ENCODE peak calls at places on chromosomes 7 and 10, in eight cellular contexts. One of them, this sample, is unnamed.

GRCh38 chr7:146636033-146636356 is 519.4 kb downstream of the CNTNAP2 start:
- DNase-seq in A549: no peak
- DNase-seq in adrenal gland: no peak
- DNase-seq in mammary epithelial cell: no peak
- DNase-seq in neural crest cell: no peak
- DNase-seq in IMR-90: no peak
- DNase-seq in heart left ventricle: no peak
- DNase-seq in foreskin fibroblast: no peak
- DNase-seq in this sample: no peak

GRCh38 chr10:3046210-3046779 is 21.1 kb upstream of the PFKP start:
- DNase-seq in A549: no peak
- DNase-seq in adrenal gland: no peak
- DNase-seq in mammary epithelial cell: no peak
- DNase-seq in neural crest cell: no peak
- DNase-seq in IMR-90: no peak
- DNase-seq in heart left ventricle: no peak
- DNase-seq in foreskin fibroblast: no peak
- DNase-seq in this sample: no peak

GRCh38 chr7:83267141-83267631 is 104.5 kb upstream of the PCLO start:
- DNase-seq in A549: peak
- DNase-seq in adrenal gland: no peak
- DNase-seq in mammary epithelial cell: no peak
- DNase-seq in neural crest cell: no peak
- DNase-seq in IMR-90: no peak
- DNase-seq in heart left ventricle: no peak
- DNase-seq in foreskin fibroblast: peak
- DNase-seq in this sample: no peak

GRCh38 chr10:131686781-131687419 is 213.9 kb upstream of the PPP2R2D start:
- DNase-seq in A549: no peak
- DNase-seq in adrenal gland: no peak
- DNase-seq in mammary epithelial cell: no peak
- DNase-seq in neural crest cell: no peak
- DNase-seq in IMR-90: no peak
- DNase-seq in heart left ventricle: no peak
- DNase-seq in foreskin fibroblast: no peak
- DNase-seq in this sample: no peak

GRCh38 chr10:84493951-84494848 is 165.8 kb downstream of the CCSER2 start:
- DNase-seq in A549: peak
- DNase-seq in adrenal gland: no peak
- DNase-seq in mammary epithelial cell: peak
- DNase-seq in neural crest cell: no peak
- DNase-seq in IMR-90: peak
- DNase-seq in heart left ventricle: no peak
- DNase-seq in foreskin fibroblast: peak
- DNase-seq in this sample: peak

GRCh38 chr7:90238583-90238982 is 6.4 kb upstream of the CFAP69 start:
- DNase-seq in A549: no peak
- DNase-seq in adrenal gland: no peak
- DNase-seq in mammary epithelial cell: no peak
- DNase-seq in neural crest cell: no peak
- DNase-seq in IMR-90: no peak
- DNase-seq in heart left ventricle: no peak
- DNase-seq in foreskin fibroblast: no peak
- DNase-seq in this sample: no peak

GRCh38 chr10:69934768-69935167 is 117.9 kb upstream of the MACROH2A2 start:
- DNase-seq in A549: no peak
- DNase-seq in adrenal gland: no peak
- DNase-seq in mammary epithelial cell: no peak
- DNase-seq in neural crest cell: no peak
- DNase-seq in IMR-90: no peak
- DNase-seq in heart left ventricle: no peak
- DNase-seq in foreskin fibroblast: no peak
- DNase-seq in this sample: no peak

GRCh38 chr7:108808556-108808955 is 238.9 kb downstream of the DNAJB9 start:
- DNase-seq in A549: no peak
- DNase-seq in adrenal gland: no peak
- DNase-seq in mammary epithelial cell: no peak
- DNase-seq in neural crest cell: no peak
- DNase-seq in IMR-90: no peak
- DNase-seq in heart left ventricle: no peak
- DNase-seq in foreskin fibroblast: no peak
- DNase-seq in this sample: no peak

GRCh38 chr10:3104251-3104918 is 37.0 kb downstream of the PFKP start:
- DNase-seq in A549: no peak
- DNase-seq in adrenal gland: no peak
- DNase-seq in mammary epithelial cell: no peak
- DNase-seq in neural crest cell: no peak
- DNase-seq in IMR-90: no peak
- DNase-seq in heart left ventricle: no peak
- DNase-seq in foreskin fibroblast: no peak
- DNase-seq in this sample: no peak

GRCh38 chr7:30450983-30451497 is 27.5 kb downstream of the NOD1 start:
- DNase-seq in A549: no peak
- DNase-seq in adrenal gland: no peak
- DNase-seq in mammary epithelial cell: no peak
- DNase-seq in neural crest cell: no peak
- DNase-seq in IMR-90: no peak
- DNase-seq in heart left ventricle: no peak
- DNase-seq in foreskin fibroblast: no peak
- DNase-seq in this sample: no peak

GRCh38 chr7:103524042-103524907 is 78.3 kb upstream of the SLC26A5 start:
- DNase-seq in A549: peak
- DNase-seq in adrenal gland: no peak
- DNase-seq in mammary epithelial cell: peak
- DNase-seq in neural crest cell: no peak
- DNase-seq in IMR-90: peak
- DNase-seq in heart left ventricle: no peak
- DNase-seq in foreskin fibroblast: peak
- DNase-seq in this sample: peak

GRCh38 chr10:28810062-28810870 is 132.9 kb downstream of the BAMBI start:
- DNase-seq in A549: no peak
- DNase-seq in adrenal gland: peak
- DNase-seq in mammary epithelial cell: no peak
- DNase-seq in neural crest cell: no peak
- DNase-seq in IMR-90: peak
- DNase-seq in heart left ventricle: no peak
- DNase-seq in foreskin fibroblast: no peak
- DNase-seq in this sample: no peak

GRCh38 chr7:36986429-36987362 is 262.4 kb upstream of the AOAH start:
- DNase-seq in A549: peak
- DNase-seq in adrenal gland: peak
- DNase-seq in mammary epithelial cell: peak
- DNase-seq in neural crest cell: peak
- DNase-seq in IMR-90: peak
- DNase-seq in heart left ventricle: peak
- DNase-seq in foreskin fibroblast: peak
- DNase-seq in this sample: peak

GRCh38 chr7:33589911-33590310 is 315.4 kb upstream of the BMPER start:
- DNase-seq in A549: no peak
- DNase-seq in adrenal gland: no peak
- DNase-seq in mammary epithelial cell: no peak
- DNase-seq in neural crest cell: no peak
- DNase-seq in IMR-90: no peak
- DNase-seq in heart left ventricle: no peak
- DNase-seq in foreskin fibroblast: no peak
- DNase-seq in this sample: no peak

GRCh38 chr10:54259104-54259503 is 541.9 kb downstream of the PCDH15 start:
- DNase-seq in A549: no peak
- DNase-seq in adrenal gland: no peak
- DNase-seq in mammary epithelial cell: no peak
- DNase-seq in neural crest cell: no peak
- DNase-seq in IMR-90: no peak
- DNase-seq in heart left ventricle: no peak
- DNase-seq in foreskin fibroblast: no peak
- DNase-seq in this sample: no peak

DNA sequence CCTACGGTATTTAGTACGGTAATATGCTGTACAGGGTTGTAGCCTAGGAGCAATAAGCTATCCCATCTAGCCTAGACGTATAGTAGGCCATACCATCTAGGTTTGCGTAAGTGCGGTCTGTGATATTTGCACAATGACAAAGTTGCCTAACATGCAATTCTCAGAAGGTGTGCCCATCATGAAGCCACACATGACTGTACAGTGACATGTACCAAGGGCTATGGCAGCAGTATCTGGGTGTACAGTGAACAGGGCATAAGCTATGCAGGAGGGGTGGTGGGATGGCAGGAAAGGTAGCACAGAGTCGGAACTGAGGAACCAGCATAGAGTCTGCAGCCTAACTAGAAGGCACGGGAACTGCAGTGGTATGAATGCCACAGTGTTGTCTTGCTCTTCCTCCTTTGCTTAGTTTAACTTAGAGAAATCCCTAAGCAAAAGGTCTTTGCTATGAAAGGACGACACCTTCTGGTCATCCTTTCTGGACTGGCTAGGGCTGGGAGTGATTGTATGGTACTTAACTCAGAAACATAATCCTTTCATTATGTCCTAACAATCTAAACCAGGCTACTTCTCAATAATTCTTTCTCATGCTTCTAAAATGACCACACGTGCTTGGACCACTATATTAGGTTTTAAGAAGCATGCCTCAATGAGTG is 93.5 kb downstream of the DYNC1I1 start:
- DNase-seq in A549: peak
- DNase-seq in adrenal gland: no peak
- DNase-seq in mammary epithelial cell: no peak
- DNase-seq in neural crest cell: no peak
- DNase-seq in IMR-90: peak
- DNase-seq in heart left ventricle: no peak
- DNase-seq in foreskin fibroblast: no peak
- DNase-seq in this sample: peak
- TF ChIP-seq CTCF in A549: peak
- TF ChIP-seq CTCF in adrenal gland: no peak
- TF ChIP-seq CTCF in mammary epithelial cell: no peak
- TF ChIP-seq CTCF in neural crest cell: peak
- TF ChIP-seq CTCF in IMR-90: peak
- TF ChIP-seq CTCF in heart left ventricle: no peak
- TF ChIP-seq CTCF in foreskin fibroblast: peak
- TF ChIP-seq CTCF in this sample: peak

GRCh38 chr7:35771776-35772175 is 29.1 kb upstream of the SEPTIN7 start:
- DNase-seq in A549: no peak
- DNase-seq in adrenal gland: no peak
- DNase-seq in mammary epithelial cell: no peak
- DNase-seq in neural crest cell: no peak
- DNase-seq in IMR-90: no peak
- DNase-seq in heart left ventricle: no peak
- DNase-seq in foreskin fibroblast: no peak
- DNase-seq in this sample: no peak
- TF ChIP-seq CTCF in A549: no peak
- TF ChIP-seq CTCF in adrenal gland: no peak
- TF ChIP-seq CTCF in mammary epithelial cell: no peak
- TF ChIP-seq CTCF in neural crest cell: no peak
- TF ChIP-seq CTCF in IMR-90: no peak
- TF ChIP-seq CTCF in heart left ventricle: no peak
- TF ChIP-seq CTCF in foreskin fibroblast: no peak
- TF ChIP-seq CTCF in this sample: no peak

GRCh38 chr10:45000138-45000763 is 472 bp upstream of the ZNF22 start:
- DNase-seq in A549: no peak
- DNase-seq in adrenal gland: peak
- DNase-seq in mammary epithelial cell: no peak
- DNase-seq in neural crest cell: no peak
- DNase-seq in IMR-90: peak
- DNase-seq in heart left ventricle: peak
- DNase-seq in foreskin fibroblast: peak
- DNase-seq in this sample: no peak

GRCh38 chr10:45000764-45001381 is at the start of gene ZNF22:
- DNase-seq in A549: peak
- DNase-seq in adrenal gland: peak
- DNase-seq in mammary epithelial cell: peak
- DNase-seq in neural crest cell: peak
- DNase-seq in IMR-90: peak
- DNase-seq in heart left ventricle: peak
- DNase-seq in foreskin fibroblast: peak
- DNase-seq in this sample: peak

GRCh38 chr10:45003432-45004000 is 2.8 kb downstream of the ZNF22 start:
- DNase-seq in A549: no peak
- DNase-seq in adrenal gland: no peak
- DNase-seq in mammary epithelial cell: no peak
- DNase-seq in neural crest cell: no peak
- DNase-seq in IMR-90: no peak
- DNase-seq in heart left ventricle: no peak
- DNase-seq in foreskin fibroblast: no peak
- DNase-seq in this sample: no peak

GRCh38 chr10:45004661-45005060 is 3.9 kb downstream of the ZNF22 start:
- DNase-seq in A549: no peak
- DNase-seq in adrenal gland: no peak
- DNase-seq in mammary epithelial cell: no peak
- DNase-seq in neural crest cell: no peak
- DNase-seq in IMR-90: no peak
- DNase-seq in heart left ventricle: no peak
- DNase-seq in foreskin fibroblast: no peak
- DNase-seq in this sample: no peak

DNA sequence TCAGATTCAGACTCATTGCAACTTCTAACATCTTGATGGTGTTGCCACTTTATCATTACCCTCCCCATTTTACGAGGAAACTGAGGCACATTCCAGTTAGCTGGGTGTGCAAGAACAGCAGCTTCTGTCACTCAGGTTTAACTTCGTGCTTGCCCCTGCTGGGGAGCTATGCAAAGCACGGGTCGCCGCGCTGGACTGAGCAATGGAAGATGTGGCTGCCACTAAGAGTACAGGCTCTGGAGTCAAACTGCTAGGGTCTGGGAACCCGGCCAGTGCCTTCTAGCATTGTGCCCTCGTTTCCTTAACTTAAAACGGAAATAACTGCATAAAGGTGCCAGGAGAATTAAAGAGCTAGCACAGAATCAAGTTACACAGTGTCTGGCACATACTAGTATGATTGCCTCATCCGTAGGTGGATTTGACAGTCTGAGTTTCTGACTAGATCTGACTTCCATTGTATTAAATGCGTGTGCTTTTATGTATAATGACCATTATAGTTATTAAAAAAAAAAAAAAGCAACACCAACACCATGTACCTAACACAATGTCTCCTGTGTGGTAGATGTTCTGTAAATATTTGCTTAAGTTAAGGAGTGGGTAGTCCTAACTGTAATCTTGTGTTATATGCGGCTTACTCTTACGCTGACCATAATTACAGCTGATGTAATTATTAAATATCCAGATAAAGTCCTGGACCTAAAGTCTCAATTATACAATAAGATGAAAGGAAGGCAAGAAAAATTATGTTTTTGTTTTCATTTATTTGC is 842 bp downstream of the ZNF22 start:
- DNase-seq in A549: peak
- DNase-seq in adrenal gland: peak
- DNase-seq in mammary epithelial cell: peak
- DNase-seq in neural crest cell: no peak
- DNase-seq in IMR-90: peak
- DNase-seq in heart left ventricle: peak
- DNase-seq in foreskin fibroblast: peak
- DNase-seq in this sample: peak
- TF ChIP-seq CTCF in A549: no peak
- TF ChIP-seq CTCF in adrenal gland: peak
- TF ChIP-seq CTCF in mammary epithelial cell: no peak
- TF ChIP-seq CTCF in neural crest cell: peak
- TF ChIP-seq CTCF in IMR-90: no peak
- TF ChIP-seq CTCF in heart left ventricle: no peak
- TF ChIP-seq CTCF in foreskin fibroblast: peak
- TF ChIP-seq CTCF in this sample: peak

DNA sequence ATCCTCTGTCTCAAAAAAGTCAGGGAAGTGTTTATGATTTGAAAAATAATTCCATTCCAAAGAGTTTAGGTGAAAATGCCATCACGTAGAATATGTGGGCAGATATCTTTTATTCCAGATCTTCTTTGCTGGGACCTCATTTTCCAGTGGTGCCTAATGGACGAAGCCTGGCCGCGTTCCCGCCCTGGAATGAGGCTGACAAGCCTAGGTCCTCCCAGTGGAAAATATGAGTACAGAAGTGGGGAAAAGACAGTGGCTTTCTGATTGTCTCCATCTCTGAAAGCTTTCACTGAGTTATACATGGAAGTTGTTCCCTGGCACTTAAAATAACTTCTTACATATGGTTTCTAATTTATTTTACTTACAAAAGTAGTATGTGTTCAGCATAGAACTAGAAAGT is 139.4 kb downstream of the TACC2 start:
- DNase-seq in A549: no peak
- DNase-seq in adrenal gland: peak
- DNase-seq in mammary epithelial cell: no peak
- DNase-seq in neural crest cell: no peak
- DNase-seq in IMR-90: peak
- DNase-seq in heart left ventricle: peak
- DNase-seq in foreskin fibroblast: no peak
- DNase-seq in this sample: no peak
- TF ChIP-seq CTCF in A549: no peak
- TF ChIP-seq CTCF in adrenal gland: no peak
- TF ChIP-seq CTCF in mammary epithelial cell: no peak
- TF ChIP-seq CTCF in neural crest cell: no peak
- TF ChIP-seq CTCF in IMR-90: no peak
- TF ChIP-seq CTCF in heart left ventricle: no peak
- TF ChIP-seq CTCF in foreskin fibroblast: peak
- TF ChIP-seq CTCF in this sample: no peak

This sample was measured in HFFc6.